ENCODE peak calls at places on chromosome 12, in seven cellular contexts. T, I, G, J, W, E and B are unnamed samples.

GRCh38 chr12:24008166-24008565 is 58.7 kb upstream of the SOX5 start:
- DNase-seq in T (no peak), I (no peak), G (no peak), J (no peak), W (peak), E (no peak), B (no peak)

GRCh38 chr12:54014315-54015209 is 5.8 kb downstream of the HOXC8 start:
- DNase-seq in T (no peak), I (no peak), G (no peak), J (no peak), W (peak), E (no peak), B (no peak)

GRCh38 chr12:121128908-121129704 is 3.6 kb upstream of the P2RX7 start:
- DNase-seq in T (no peak), I (peak), G (peak), J (peak), W (peak), E (peak), B (peak)

GRCh38 chr12:18595406-18595805 is 142.4 kb downstream of the PLCZ1 start:
- DNase-seq in T (no peak), I (no peak), G (no peak), J (peak), W (no peak), E (peak), B (no peak)

GRCh38 chr12:82479511-82479910 is 121.2 kb downstream of the METTL25 start:
- DNase-seq in T (no peak), I (no peak), G (no peak), J (no peak), W (peak), E (no peak), B (no peak)

GRCh38 chr12:122368361-122369073 is 54.0 kb downstream of the CLIP1 start:
- DNase-seq in T (no peak), I (no peak), G (no peak), J (peak), W (peak), E (peak), B (no peak)

GRCh38 chr12:108305520-108305919 is 33.6 kb downstream of the CMKLR1 start:
- DNase-seq in T (no peak), I (peak), G (no peak), J (no peak), W (no peak), E (no peak), B (peak)

GRCh38 chr12:45200497-45201043 is 15.3 kb upstream of the ANO6 start:
- DNase-seq in T (no peak), I (no peak), G (peak), J (no peak), W (no peak), E (no peak), B (peak)

GRCh38 chr12:6540181-6540877 is 6.0 kb downstream of the GAPDH start:
- DNase-seq in T (no peak), I (peak), G (peak), J (peak), W (peak), E (peak), B (peak)

GRCh38 chr12:124184456-124184855 is 110.4 kb upstream of the RFLNA start:
- DNase-seq in T (no peak), I (no peak), G (no peak), J (no peak), W (no peak), E (no peak), B (no peak)

GRCh38 chr12:14950982-14951746 is 10.2 kb downstream of the ARHGDIB start:
- DNase-seq in T (no peak), I (no peak), G (peak), J (peak), W (no peak), E (peak), B (no peak)

GRCh38 chr12:91565246-91565645 is 382.6 kb upstream of the DCN start:
- DNase-seq in T (no peak), I (no peak), G (no peak), J (peak), W (no peak), E (no peak), B (no peak)

GRCh38 chr12:124397807-124398577 is 103.1 kb downstream of the RFLNA start:
- DNase-seq in T (no peak), I (peak), G (no peak), J (peak), W (peak), E (no peak), B (no peak)

GRCh38 chr12:96687719-96688118 is 198.3 kb downstream of the CFAP54 start:
- DNase-seq in T (no peak), I (no peak), G (no peak), J (no peak), W (no peak), E (no peak), B (no peak)

GRCh38 chr12:63226792-63227463 is 75.9 kb upstream of the AVPR1A start:
- DNase-seq in T (no peak), I (no peak), G (no peak), J (no peak), W (no peak), E (no peak), B (no peak)

GRCh38 chr12:121223283-121223946 is 13.5 kb downstream of the P2RX4 start:
- DNase-seq in T (no peak), I (no peak), G (peak), J (no peak), W (peak), E (peak), B (no peak)

GRCh38 chr12:38544357-38545066 is 227.9 kb downstream of the ALG10B start:
- DNase-seq in T (no peak), I (no peak), G (no peak), J (no peak), W (no peak), E (no peak), B (no peak)

GRCh38 chr12:93156091-93156490 is 221.6 kb upstream of the NUDT4 start:
- DNase-seq in T (no peak), I (no peak), G (no peak), J (no peak), W (peak), E (no peak), B (no peak)

GRCh38 chr12:71904629-71905028 is 34.0 kb upstream of the TPH2 start:
- DNase-seq in T (no peak), I (no peak), G (peak), J (no peak), W (no peak), E (no peak), B (no peak)

GRCh38 chr12:31000751-31001150 is 72.9 kb upstream of the DDX11 start:
- DNase-seq in T (no peak), I (no peak), G (no peak), J (peak), W (peak), E (no peak), B (no peak)

GRCh38 chr12:51183816-51184215 is 10.9 kb upstream of the TFCP2 start:
- DNase-seq in T (no peak), I (no peak), G (no peak), J (peak), W (peak), E (no peak), B (no peak)

GRCh38 chr12:123106640-123107359 is 44.1 kb downstream of the PITPNM2 start:
- DNase-seq in T (no peak), I (no peak), G (peak), J (no peak), W (peak), E (no peak), B (peak)

GRCh38 chr12:120466560-120467315 is 2.8 kb downstream of the SRSF9 start:
- DNase-seq in T (no peak), I (no peak), G (peak), J (peak), W (peak), E (peak), B (no peak)

GRCh38 chr12:27180862-27181261 is 63.2 kb upstream of the STK38L start:
- DNase-seq in T (no peak), I (no peak), G (no peak), J (no peak), W (no peak), E (no peak), B (no peak)

GRCh38 chr12:126510630-126511029 is 1445.4 kb downstream of the AACS start:
- DNase-seq in T (no peak), I (no peak), G (no peak), J (no peak), W (no peak), E (no peak), B (no peak)

GRCh38 chr12:124296295-124296915 is 1.5 kb downstream of the RFLNA start:
- DNase-seq in T (no peak), I (no peak), G (no peak), J (no peak), W (peak), E (peak), B (peak)

GRCh38 chr12:69239922-69240624 is 704 bp downstream of the CPSF6 start:
- DNase-seq in T (no peak), I (peak), G (no peak), J (peak), W (peak), E (peak), B (peak)

GRCh38 chr12:56753566-56753965 is 1.4 kb upstream of the PRIM1 start:
- DNase-seq in T (no peak), I (no peak), G (no peak), J (no peak), W (no peak), E (no peak), B (no peak)